ENCODE peak calls at places on chromosomes 6 and 20, in seven cellular contexts. K is stromal cell of bone marrow, L is NCI-H510A, E is activated T-cell treated with anti-CD3 and anti-CD28 coated beads for 1 hour, V is H7, N is stomach, F is AML-193. H is an unnamed sample.

GRCh38 chr6:36514554-36515456 is 32.5 kb downstream of the STK38 start:
- DNase-seq in K (no peak), L (no peak), E (no peak), V (no peak), N (no peak), F (no peak), H (no peak)

GRCh38 chr6:153790048-153790447 is 249.0 kb upstream of the OPRM1 start:
- DNase-seq in K (peak; percentile 29), L (no peak), E (no peak), V (peak; percentile 6), N (no peak), F (no peak), H (no peak)

GRCh38 chr6:121971886-121972285 is 427.6 kb upstream of the HSF2 start:
- DNase-seq in K (no peak), L (no peak), E (no peak), V (no peak), N (no peak), F (no peak), H (no peak)

GRCh38 chr6:25490018-25490865 is 161.8 kb upstream of the SCGN start:
- DNase-seq in K (peak; percentile 80), L (peak; percentile 79), E (peak; percentile 48), V (peak; percentile 63), N (peak; percentile 83), F (peak; percentile 85), H (peak; percentile 42)

GRCh38 chr6:35072698-35073055 is 68.5 kb downstream of the TCP11 start:
- DNase-seq in K (no peak), L (no peak), E (no peak), V (no peak), N (no peak), F (no peak), H (no peak)

GRCh38 chr6:52609968-52610367 is 33.1 kb upstream of the TRAM2 start:
- DNase-seq in K (no peak), L (no peak), E (no peak), V (no peak), N (no peak), F (no peak), H (no peak)

GRCh38 chr6:160221423-160221822 is 37.2 kb downstream of the SLC22A2 start:
- DNase-seq in K (no peak), L (no peak), E (no peak), V (no peak), N (no peak), F (peak; percentile 72), H (no peak)

GRCh38 chr6:138349891-138350290 is 27.8 kb upstream of the SMIM28 start:
- DNase-seq in K (peak; percentile 9), L (no peak), E (no peak), V (no peak), N (no peak), F (no peak), H (no peak)

GRCh38 chr6:89485320-89485719 is 52.4 kb downstream of the ANKRD6 start:
- DNase-seq in K (no peak), L (no peak), E (no peak), V (no peak), N (no peak), F (no peak), H (no peak)

GRCh38 chr6:45959534-45960195 is 56.0 kb downstream of the CLIC5 start:
- DNase-seq in K (no peak), L (peak; percentile 53), E (no peak), V (no peak), N (no peak), F (no peak), H (no peak)

GRCh38 chr6:33755070-33755869 is 8.6 kb upstream of the IP6K3 start:
- DNase-seq in K (no peak), L (peak; percentile 95), E (no peak), V (no peak), N (no peak), F (no peak), H (no peak)

GRCh38 chr6:170447561-170447930 is 105.6 kb downstream of the PSMB1 start:
- DNase-seq in K (no peak), L (no peak), E (no peak), V (no peak), N (no peak), F (no peak), H (no peak)

GRCh38 chr6:127022297-127022696 is 96.2 kb upstream of the RSPO3 start:
- DNase-seq in K (peak; percentile 5), L (peak; percentile 50), E (no peak), V (no peak), N (peak; percentile 72), F (no peak), H (no peak)

GRCh38 chr6:4055420-4056041 is 23.4 kb downstream of the FAM217A start:
- DNase-seq in K (peak; percentile 72), L (no peak), E (no peak), V (no peak), N (peak; percentile 45), F (no peak), H (no peak)

GRCh38 chr6:63819831-63820230 is 184.2 kb downstream of the PHF3 start:
- DNase-seq in K (no peak), L (no peak), E (no peak), V (no peak), N (no peak), F (peak; percentile 48), H (no peak)

GRCh38 chr6:101722991-101723579 is 329.6 kb downstream of the GRIK2 start:
- DNase-seq in K (peak; percentile 69), L (no peak), E (no peak), V (no peak), N (no peak), F (no peak), H (no peak)

GRCh38 chr6:46191961-46192360 is 21.2 kb upstream of the ENPP5 start:
- DNase-seq in K (peak; percentile 94), L (no peak), E (no peak), V (no peak), N (no peak), F (no peak), H (no peak)

GRCh38 chr6:16947461-16948159 is 154.2 kb upstream of the STMND1 start:
- DNase-seq in K (peak; percentile 99), L (no peak), E (no peak), V (no peak), N (no peak), F (no peak), H (no peak)

GRCh38 chr6:122715725-122716124 is 63.8 kb upstream of the FABP7 start:
- DNase-seq in K (peak; percentile 18), L (no peak), E (no peak), V (no peak), N (no peak), F (no peak), H (no peak)

GRCh38 chr6:157562997-157563396 is 182.0 kb downstream of the ZDHHC14 start:
- DNase-seq in K (no peak), L (no peak), E (no peak), V (no peak), N (no peak), F (no peak), H (no peak)

GRCh38 chr20:49835031-49835430 is 22.4 kb downstream of the SLC9A8 start:
- DNase-seq in K (no peak), L (no peak), E (no peak), V (no peak), N (no peak), F (no peak), H (no peak)

GRCh38 chr6:119283214-119283613 is 66.3 kb downstream of the MAN1A1 start:
- DNase-seq in K (no peak), L (no peak), E (no peak), V (no peak), N (no peak), F (no peak), H (no peak)

GRCh38 chr20:49892260-49893216 is 22.8 kb downstream of the SPATA2 start:
- DNase-seq in K (no peak), L (no peak), E (no peak), V (peak; percentile 48), N (no peak), F (no peak), H (no peak)

GRCh38 chr6:21533678-21534077 is 59.9 kb upstream of the SOX4 start:
- DNase-seq in K (peak; percentile 33), L (no peak), E (no peak), V (no peak), N (no peak), F (no peak), H (no peak)

GRCh38 chr6:26550250-26550993 is 12.3 kb downstream of the HMGN4 start:
- DNase-seq in K (peak; percentile 14), L (peak; percentile 66), E (no peak), V (peak; percentile 92), N (peak; percentile 40), F (no peak), H (peak; percentile 27)